ENCODE peak calls at places on chromosomes 16 and 17, in seven cellular contexts. One of them, this sample, is unnamed.

GRCh38 chr17:82684207-82684903 is 14.1 kb downstream of the RAB40B start:
- ATAC-seq in CD8-positive, alpha-beta T cell: no peak
- ATAC-seq in HCT116: no peak
- ATAC-seq in pancreas: peak
- ATAC-seq in RWPE2: no peak
- ATAC-seq in PC-3: peak
- ATAC-seq in upper lobe of left lung: no peak
- ATAC-seq in this sample: no peak

GRCh38 chr16:75007443-75007842 is 8.6 kb downstream of the ZNRF1 start:
- ATAC-seq in CD8-positive, alpha-beta T cell: no peak
- ATAC-seq in HCT116: no peak
- ATAC-seq in pancreas: no peak
- ATAC-seq in RWPE2: no peak
- ATAC-seq in PC-3: no peak
- ATAC-seq in upper lobe of left lung: no peak
- ATAC-seq in this sample: no peak

GRCh38 chr16:10972108-10972955 is 28.0 kb downstream of the CLEC16A start:
- ATAC-seq in CD8-positive, alpha-beta T cell: no peak
- ATAC-seq in HCT116: no peak
- ATAC-seq in pancreas: no peak
- ATAC-seq in RWPE2: no peak
- ATAC-seq in PC-3: no peak
- ATAC-seq in upper lobe of left lung: no peak
- ATAC-seq in this sample: no peak

GRCh38 chr17:27216836-27217235 is 77.1 kb upstream of the WSB1 start:
- ATAC-seq in CD8-positive, alpha-beta T cell: no peak
- ATAC-seq in HCT116: no peak
- ATAC-seq in pancreas: no peak
- ATAC-seq in RWPE2: no peak
- ATAC-seq in PC-3: no peak
- ATAC-seq in upper lobe of left lung: no peak
- ATAC-seq in this sample: no peak

GRCh38 chr17:10649031-10649430 is 8.1 kb downstream of the MYH3 start:
- ATAC-seq in CD8-positive, alpha-beta T cell: no peak
- ATAC-seq in HCT116: no peak
- ATAC-seq in pancreas: no peak
- ATAC-seq in RWPE2: no peak
- ATAC-seq in PC-3: no peak
- ATAC-seq in upper lobe of left lung: no peak
- ATAC-seq in this sample: no peak

GRCh38 chr17:45246861-45247428 is 14.9 kb downstream of the SPATA32 start:
- ATAC-seq in CD8-positive, alpha-beta T cell: peak
- ATAC-seq in HCT116: peak
- ATAC-seq in pancreas: peak
- ATAC-seq in RWPE2: no peak
- ATAC-seq in PC-3: peak
- ATAC-seq in upper lobe of left lung: no peak
- ATAC-seq in this sample: no peak

GRCh38 chr17:8673621-8674020 is 43.1 kb upstream of the MYH10 start:
- ATAC-seq in CD8-positive, alpha-beta T cell: no peak
- ATAC-seq in HCT116: no peak
- ATAC-seq in pancreas: peak
- ATAC-seq in RWPE2: no peak
- ATAC-seq in PC-3: no peak
- ATAC-seq in upper lobe of left lung: peak
- ATAC-seq in this sample: peak

GRCh38 chr16:5024632-5025031 is 9.1 kb downstream of the NAGPA start:
- ATAC-seq in CD8-positive, alpha-beta T cell: no peak
- ATAC-seq in HCT116: peak
- ATAC-seq in pancreas: peak
- ATAC-seq in RWPE2: peak
- ATAC-seq in PC-3: peak
- ATAC-seq in upper lobe of left lung: no peak
- ATAC-seq in this sample: no peak

GRCh38 chr16:52613508-52613907 is 66.6 kb upstream of the TOX3 start:
- ATAC-seq in CD8-positive, alpha-beta T cell: no peak
- ATAC-seq in HCT116: no peak
- ATAC-seq in pancreas: no peak
- ATAC-seq in RWPE2: no peak
- ATAC-seq in PC-3: no peak
- ATAC-seq in upper lobe of left lung: no peak
- ATAC-seq in this sample: no peak

GRCh38 chr16:8877894-8878522 is 4.1 kb upstream of the LITAFD start:
- ATAC-seq in CD8-positive, alpha-beta T cell: peak
- ATAC-seq in HCT116: peak
- ATAC-seq in pancreas: peak
- ATAC-seq in RWPE2: peak
- ATAC-seq in PC-3: peak
- ATAC-seq in upper lobe of left lung: no peak
- ATAC-seq in this sample: no peak

GRCh38 chr17:1031711-1032110 is 34.8 kb downstream of the TIMM22 start:
- ATAC-seq in CD8-positive, alpha-beta T cell: no peak
- ATAC-seq in HCT116: no peak
- ATAC-seq in pancreas: peak
- ATAC-seq in RWPE2: no peak
- ATAC-seq in PC-3: no peak
- ATAC-seq in upper lobe of left lung: no peak
- ATAC-seq in this sample: peak

GRCh38 chr16:8594149-8594666 is 3.9 kb upstream of the TMEM114 start:
- ATAC-seq in CD8-positive, alpha-beta T cell: no peak
- ATAC-seq in HCT116: no peak
- ATAC-seq in pancreas: no peak
- ATAC-seq in RWPE2: peak
- ATAC-seq in PC-3: no peak
- ATAC-seq in upper lobe of left lung: no peak
- ATAC-seq in this sample: no peak

GRCh38 chr17:11644265-11645212 is 46.3 kb downstream of the DNAH9 start:
- ATAC-seq in CD8-positive, alpha-beta T cell: no peak
- ATAC-seq in HCT116: peak
- ATAC-seq in pancreas: peak
- ATAC-seq in RWPE2: peak
- ATAC-seq in PC-3: no peak
- ATAC-seq in upper lobe of left lung: peak
- ATAC-seq in this sample: peak

GRCh38 chr16:11896776-11897175 is 19.0 kb downstream of the GSPT1 start:
- ATAC-seq in CD8-positive, alpha-beta T cell: no peak
- ATAC-seq in HCT116: no peak
- ATAC-seq in pancreas: no peak
- ATAC-seq in RWPE2: no peak
- ATAC-seq in PC-3: peak
- ATAC-seq in upper lobe of left lung: no peak
- ATAC-seq in this sample: no peak

GRCh38 chr17:47725446-47726109 is 7.5 kb upstream of the TBX21 start:
- ATAC-seq in CD8-positive, alpha-beta T cell: no peak
- ATAC-seq in HCT116: no peak
- ATAC-seq in pancreas: no peak
- ATAC-seq in RWPE2: no peak
- ATAC-seq in PC-3: no peak
- ATAC-seq in upper lobe of left lung: no peak
- ATAC-seq in this sample: no peak

GRCh38 chr16:79613009-79613408 is 12.5 kb upstream of the MAF start:
- ATAC-seq in CD8-positive, alpha-beta T cell: no peak
- ATAC-seq in HCT116: no peak
- ATAC-seq in pancreas: peak
- ATAC-seq in RWPE2: peak
- ATAC-seq in PC-3: no peak
- ATAC-seq in upper lobe of left lung: no peak
- ATAC-seq in this sample: no peak

GRCh38 chr17:44314869-44315661 is 6.7 kb downstream of the RUNDC3A start:
- ATAC-seq in CD8-positive, alpha-beta T cell: peak
- ATAC-seq in HCT116: peak
- ATAC-seq in pancreas: peak
- ATAC-seq in RWPE2: peak
- ATAC-seq in PC-3: peak
- ATAC-seq in upper lobe of left lung: no peak
- ATAC-seq in this sample: no peak

GRCh38 chr16:77723108-77723514 is 797 bp downstream of the NUDT7 start:
- ATAC-seq in CD8-positive, alpha-beta T cell: no peak
- ATAC-seq in HCT116: no peak
- ATAC-seq in pancreas: peak
- ATAC-seq in RWPE2: no peak
- ATAC-seq in PC-3: no peak
- ATAC-seq in upper lobe of left lung: no peak
- ATAC-seq in this sample: peak

GRCh38 chr17:76791053-76791980 is 53.4 kb downstream of the MFSD11 start:
- ATAC-seq in CD8-positive, alpha-beta T cell: peak
- ATAC-seq in HCT116: peak
- ATAC-seq in pancreas: peak
- ATAC-seq in RWPE2: peak
- ATAC-seq in PC-3: peak
- ATAC-seq in upper lobe of left lung: no peak
- ATAC-seq in this sample: no peak

GRCh38 chr16:19001788-19002187 is 18.1 kb downstream of the TMC7 start:
- ATAC-seq in CD8-positive, alpha-beta T cell: no peak
- ATAC-seq in HCT116: no peak
- ATAC-seq in pancreas: no peak
- ATAC-seq in RWPE2: no peak
- ATAC-seq in PC-3: peak
- ATAC-seq in upper lobe of left lung: no peak
- ATAC-seq in this sample: no peak

GRCh38 chr16:66740010-66740409 is 11.4 kb downstream of the DYNC1LI2 start:
- ATAC-seq in CD8-positive, alpha-beta T cell: peak
- ATAC-seq in HCT116: peak
- ATAC-seq in pancreas: peak
- ATAC-seq in RWPE2: no peak
- ATAC-seq in PC-3: no peak
- ATAC-seq in upper lobe of left lung: no peak
- ATAC-seq in this sample: no peak
- TF ChIP-seq CTCF in CD8-positive, alpha-beta T cell: peak
- TF ChIP-seq CTCF in HCT116: peak
- TF ChIP-seq CTCF in pancreas: peak
- TF ChIP-seq CTCF in RWPE2: peak
- TF ChIP-seq CTCF in PC-3: peak
- TF ChIP-seq CTCF in upper lobe of left lung: peak
- TF ChIP-seq CTCF in this sample: peak

DNA sequence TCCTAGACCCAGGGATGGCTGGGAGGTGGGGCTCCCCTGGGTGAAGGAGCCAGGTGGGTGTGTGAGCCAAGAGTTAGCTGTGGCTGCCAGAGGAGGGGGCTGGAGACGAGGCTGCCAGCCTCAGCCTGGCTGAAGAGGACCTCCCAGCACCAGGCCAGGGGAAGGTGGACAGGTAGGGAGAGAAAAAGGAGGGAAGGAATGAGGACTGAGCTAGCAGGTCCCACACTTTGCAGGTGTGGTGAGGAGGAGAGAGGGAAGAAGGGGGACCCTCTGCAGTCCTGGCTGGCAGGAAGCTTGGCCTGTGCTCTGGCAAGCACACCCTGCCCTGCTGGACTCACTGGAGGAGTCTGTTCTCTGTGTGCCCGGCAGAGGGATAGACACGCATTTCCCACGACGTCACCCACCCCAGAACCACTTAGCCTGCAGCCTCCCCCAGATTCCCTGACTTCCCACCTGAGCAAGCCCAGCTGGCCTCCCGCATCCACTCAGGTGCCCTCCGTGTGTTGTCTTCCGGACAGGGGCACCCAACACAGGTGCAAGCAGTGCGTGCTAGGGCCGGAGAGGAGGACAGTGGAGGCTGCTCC is 42.0 kb downstream of the SOCS3 start:
- ATAC-seq in CD8-positive, alpha-beta T cell: no peak
- ATAC-seq in HCT116: no peak
- ATAC-seq in pancreas: no peak
- ATAC-seq in RWPE2: no peak
- ATAC-seq in PC-3: no peak
- ATAC-seq in upper lobe of left lung: no peak
- ATAC-seq in this sample: no peak
- TF ChIP-seq CTCF in CD8-positive, alpha-beta T cell: no peak
- TF ChIP-seq CTCF in HCT116: no peak
- TF ChIP-seq CTCF in pancreas: no peak
- TF ChIP-seq CTCF in RWPE2: no peak
- TF ChIP-seq CTCF in PC-3: no peak
- TF ChIP-seq CTCF in upper lobe of left lung: peak
- TF ChIP-seq CTCF in this sample: no peak

DNA sequence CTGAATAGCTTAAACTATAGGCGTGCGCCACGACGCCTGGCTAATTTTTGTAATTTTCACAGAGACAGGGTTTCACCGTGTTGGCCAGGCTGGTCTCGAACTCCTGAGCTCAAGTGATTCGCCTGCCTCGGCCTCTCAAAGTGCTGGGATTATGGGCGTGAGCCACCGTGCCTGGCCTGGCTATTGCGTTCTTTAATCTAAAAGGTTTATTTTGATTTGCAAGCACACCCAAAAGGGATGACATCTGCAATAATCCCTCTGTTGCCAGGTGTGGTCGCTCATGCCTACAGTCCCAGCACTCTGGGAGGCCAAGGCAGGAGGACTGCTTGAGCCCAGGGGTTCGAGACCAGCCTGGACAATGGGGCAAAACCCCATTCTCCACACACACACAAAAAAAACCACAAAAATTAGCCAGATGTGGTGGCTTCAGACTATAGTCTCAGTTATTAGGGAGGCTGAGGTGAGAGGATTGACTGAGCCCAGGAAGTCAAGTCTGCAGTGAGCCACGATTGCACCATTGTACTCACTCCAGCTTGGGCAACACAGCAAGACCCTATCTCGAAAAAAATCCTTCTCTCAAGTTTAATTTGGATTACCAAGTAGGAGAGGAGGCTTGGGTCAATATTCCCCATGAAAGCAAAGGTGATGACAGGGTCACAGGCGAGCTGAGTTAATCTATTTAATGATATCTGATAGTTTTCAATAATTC is 144.1 kb downstream of the PARN start:
- ATAC-seq in CD8-positive, alpha-beta T cell: no peak
- ATAC-seq in HCT116: peak
- ATAC-seq in pancreas: peak
- ATAC-seq in RWPE2: no peak
- ATAC-seq in PC-3: no peak
- ATAC-seq in upper lobe of left lung: no peak
- ATAC-seq in this sample: no peak
- TF ChIP-seq CTCF in CD8-positive, alpha-beta T cell: no peak
- TF ChIP-seq CTCF in HCT116: no peak
- TF ChIP-seq CTCF in pancreas: no peak
- TF ChIP-seq CTCF in RWPE2: no peak
- TF ChIP-seq CTCF in PC-3: no peak
- TF ChIP-seq CTCF in upper lobe of left lung: no peak
- TF ChIP-seq CTCF in this sample: no peak

GRCh38 chr17:54666559-54666958 is 234.1 kb upstream of the TOM1L1 start:
- ATAC-seq in CD8-positive, alpha-beta T cell: no peak
- ATAC-seq in HCT116: no peak
- ATAC-seq in pancreas: no peak
- ATAC-seq in RWPE2: no peak
- ATAC-seq in PC-3: no peak
- ATAC-seq in upper lobe of left lung: no peak
- ATAC-seq in this sample: no peak
- TF ChIP-seq CTCF in CD8-positive, alpha-beta T cell: no peak
- TF ChIP-seq CTCF in HCT116: no peak
- TF ChIP-seq CTCF in pancreas: no peak
- TF ChIP-seq CTCF in RWPE2: no peak
- TF ChIP-seq CTCF in PC-3: no peak
- TF ChIP-seq CTCF in upper lobe of left lung: no peak
- TF ChIP-seq CTCF in this sample: no peak

This sample was measured in gastroesophageal sphincter.